ENCODE peak calls at places on chromosomes 6 and 20, in four cellular contexts. T, X, K and C are unnamed samples.

GRCh38 chr6:139679516-139680179 is 305.2 kb upstream of the CITED2 start:
- DNase-seq in T (no peak), X (peak), K (peak), C (no peak)

GRCh38 chr6:63352587-63353281 is 33.0 kb upstream of the LGSN start:
- DNase-seq in T (no peak), X (peak), K (peak), C (peak)

GRCh38 chr20:9608639-9609440 is 94.5 kb downstream of the LAMP5 start:
- DNase-seq in X (no peak), K (no peak), T (no peak), C (no peak)

GRCh38 chr6:797479-798077 is 104.6 kb upstream of the EXOC2 start:
- DNase-seq in X (peak), T (no peak), K (no peak), C (no peak)

GRCh38 chr6:130385059-130385695 is 19.4 kb downstream of the TMEM200A start:
- DNase-seq in T (no peak), K (no peak), X (no peak), C (no peak)

GRCh38 chr20:54355631-54356280 is 119.6 kb upstream of the DOK5 start:
- DNase-seq in K (no peak), X (no peak), T (no peak), C (no peak)

GRCh38 chr20:44832724-44833123 is 22.4 kb upstream of the RIMS4 start:
- DNase-seq in T (no peak), X (no peak), K (no peak), C (no peak)

GRCh38 chr6:155530219-155530834 is 74.7 kb upstream of the NOX3 start:
- DNase-seq in X (peak), K (no peak), T (no peak), C (no peak)

GRCh38 chr20:13784893-13785715 is at the start of the genes ESF1 and NDUFAF5:
- DNase-seq in K (peak), T (peak), X (peak), C (peak)
- TF ChIP-seq CTCF in K (no peak), T (no peak), X (no peak), C (peak)

DNA sequence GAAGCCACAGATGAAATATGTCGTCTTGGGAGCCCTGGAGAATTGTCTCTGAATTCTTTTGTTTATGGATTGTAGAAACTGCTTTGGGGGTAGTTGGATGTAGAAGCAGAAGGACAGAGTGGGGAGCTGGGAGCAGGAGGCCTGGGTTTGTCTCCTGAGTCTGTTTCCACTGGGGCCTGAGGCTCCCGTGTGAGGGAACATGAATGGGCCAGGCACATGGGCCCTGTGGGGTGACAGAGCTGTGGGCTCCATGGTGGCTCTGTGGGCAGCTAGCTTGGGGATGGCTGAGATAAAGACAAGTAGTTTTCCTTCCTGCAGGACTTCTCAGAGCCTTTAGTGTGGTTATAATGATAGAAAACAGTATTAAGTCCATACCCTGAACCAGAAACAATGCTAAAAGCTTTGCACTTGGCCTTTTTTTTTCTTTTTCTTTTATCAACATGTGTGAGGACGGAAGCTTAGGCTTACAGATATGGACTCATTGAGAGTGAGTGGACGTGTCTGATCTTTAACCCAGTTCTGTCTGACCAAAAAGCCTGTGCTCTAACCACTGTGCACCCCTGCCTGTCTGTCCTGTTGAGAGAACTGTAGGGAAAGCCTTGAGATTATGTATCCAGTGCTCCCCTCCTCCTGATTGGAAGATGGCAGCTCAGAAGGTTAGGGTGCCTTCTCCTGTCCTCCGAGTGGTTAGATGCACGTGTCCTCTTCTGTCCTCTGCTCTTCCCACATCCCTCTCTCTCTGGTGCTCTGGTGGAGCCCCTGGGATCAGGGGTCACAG is 98.3 kb downstream of the CDH26 start:
- DNase-seq in T (no peak), K (no peak), X (no peak), C (no peak)
- H3K4me3 ChIP-seq in T (peak), K (peak), X (no peak), C (no peak)

GRCh38 chr6:168817558-168818159 is 376.7 kb downstream of the SMOC2 start:
- DNase-seq in K (no peak), T (no peak), X (no peak), C (no peak)

GRCh38 chr6:168819546-168819945 is 378.6 kb downstream of the SMOC2 start:
- DNase-seq in X (no peak), K (no peak), T (no peak), C (no peak)

GRCh38 chr6:168815229-168815628 is 374.2 kb downstream of the SMOC2 start:
- DNase-seq in K (no peak), X (no peak), T (no peak), C (no peak)
- TF ChIP-seq CTCF in K (no peak), X (no peak), T (no peak), C (no peak)

GRCh38 chr20:62404112-62404665 is 2.9 kb downstream of the CABLES2 start:
- DNase-seq in X (no peak), T (no peak), K (no peak), C (no peak)

GRCh38 chr20:62404761-62405107 is 2.4 kb downstream of the CABLES2 start:
- DNase-seq in T (no peak), X (no peak), K (no peak), C (no peak)

GRCh38 chr20:62406635-62407176 is 379 bp downstream of the CABLES2 start:
- DNase-seq in K (no peak), T (no peak), X (no peak), C (peak)

GRCh38 chr20:62405981-62406513 is 1.0 kb downstream of the CABLES2 start:
- DNase-seq in T (no peak), X (no peak), K (no peak), C (no peak)

GRCh38 chr20:62405108-62405980 is 1.7 kb downstream of the CABLES2 start:
- DNase-seq in K (peak), X (peak), T (peak), C (peak)
- H3K4me3 ChIP-seq in K (no peak), X (no peak), T (peak), C (no peak)